ENCODE peak calls at places on chromosomes 7 and 10, in eight cellular contexts. One of them, this sample, is unnamed.

GRCh38 chr10:52664629-52665028 is 108.0 kb downstream of the MBL2 start:
- DNase-seq in fibroblast of the aortic adventitia: no peak
- DNase-seq in fibroblast of lung: no peak
- DNase-seq in right lobe of liver: no peak
- DNase-seq in BJ: no peak
- DNase-seq in thyroid gland: no peak
- DNase-seq in heart right ventricle: no peak
- DNase-seq in stomach: no peak
- DNase-seq in this sample: no peak

GRCh38 chr7:132882714-132883428 is 199.0 kb downstream of the CHCHD3 start:
- DNase-seq in fibroblast of the aortic adventitia: no peak
- DNase-seq in stomach: no peak
- DNase-seq in right lobe of liver: no peak
- DNase-seq in thyroid gland: no peak
- DNase-seq in BJ: no peak
- DNase-seq in fibroblast of lung: no peak
- DNase-seq in heart right ventricle: no peak
- DNase-seq in this sample: no peak

GRCh38 chr7:130982160-130982638 is 248.2 kb upstream of the KLF14 start:
- DNase-seq in heart right ventricle: no peak
- DNase-seq in fibroblast of lung: peak
- DNase-seq in thyroid gland: no peak
- DNase-seq in fibroblast of the aortic adventitia: peak
- DNase-seq in BJ: no peak
- DNase-seq in right lobe of liver: no peak
- DNase-seq in stomach: no peak
- DNase-seq in this sample: no peak

GRCh38 chr7:14698239-14698638 is 204.3 kb downstream of the DGKB start:
- DNase-seq in fibroblast of lung: no peak
- DNase-seq in stomach: no peak
- DNase-seq in thyroid gland: no peak
- DNase-seq in fibroblast of the aortic adventitia: peak
- DNase-seq in right lobe of liver: no peak
- DNase-seq in BJ: no peak
- DNase-seq in heart right ventricle: no peak
- DNase-seq in this sample: no peak

GRCh38 chr10:60430017-60430416 is 40.3 kb upstream of the ANK3 start:
- DNase-seq in thyroid gland: no peak
- DNase-seq in right lobe of liver: no peak
- DNase-seq in heart right ventricle: no peak
- DNase-seq in BJ: peak
- DNase-seq in stomach: no peak
- DNase-seq in fibroblast of the aortic adventitia: peak
- DNase-seq in fibroblast of lung: peak
- DNase-seq in this sample: no peak

GRCh38 chr10:100826983-100827818 is 81.8 kb downstream of the PAX2 start:
- DNase-seq in BJ: no peak
- DNase-seq in thyroid gland: peak
- DNase-seq in stomach: peak
- DNase-seq in heart right ventricle: no peak
- DNase-seq in right lobe of liver: no peak
- DNase-seq in fibroblast of lung: no peak
- DNase-seq in fibroblast of the aortic adventitia: no peak
- DNase-seq in this sample: no peak

GRCh38 chr10:119693262-119693957 is 32.4 kb upstream of the INPP5F start:
- DNase-seq in fibroblast of lung: peak
- DNase-seq in heart right ventricle: no peak
- DNase-seq in thyroid gland: no peak
- DNase-seq in fibroblast of the aortic adventitia: no peak
- DNase-seq in right lobe of liver: no peak
- DNase-seq in BJ: no peak
- DNase-seq in stomach: no peak
- DNase-seq in this sample: no peak

GRCh38 chr7:29265208-29265923 is 70.8 kb downstream of the CHN2 start:
- DNase-seq in fibroblast of the aortic adventitia: peak
- DNase-seq in thyroid gland: no peak
- DNase-seq in fibroblast of lung: peak
- DNase-seq in BJ: no peak
- DNase-seq in heart right ventricle: no peak
- DNase-seq in stomach: no peak
- DNase-seq in right lobe of liver: no peak
- DNase-seq in this sample: no peak

GRCh38 chr7:80210400-80210799 is 75.8 kb downstream of the GNAI1 start:
- DNase-seq in right lobe of liver: no peak
- DNase-seq in heart right ventricle: no peak
- DNase-seq in thyroid gland: no peak
- DNase-seq in fibroblast of the aortic adventitia: no peak
- DNase-seq in fibroblast of lung: no peak
- DNase-seq in BJ: no peak
- DNase-seq in stomach: no peak
- DNase-seq in this sample: no peak

DNA sequence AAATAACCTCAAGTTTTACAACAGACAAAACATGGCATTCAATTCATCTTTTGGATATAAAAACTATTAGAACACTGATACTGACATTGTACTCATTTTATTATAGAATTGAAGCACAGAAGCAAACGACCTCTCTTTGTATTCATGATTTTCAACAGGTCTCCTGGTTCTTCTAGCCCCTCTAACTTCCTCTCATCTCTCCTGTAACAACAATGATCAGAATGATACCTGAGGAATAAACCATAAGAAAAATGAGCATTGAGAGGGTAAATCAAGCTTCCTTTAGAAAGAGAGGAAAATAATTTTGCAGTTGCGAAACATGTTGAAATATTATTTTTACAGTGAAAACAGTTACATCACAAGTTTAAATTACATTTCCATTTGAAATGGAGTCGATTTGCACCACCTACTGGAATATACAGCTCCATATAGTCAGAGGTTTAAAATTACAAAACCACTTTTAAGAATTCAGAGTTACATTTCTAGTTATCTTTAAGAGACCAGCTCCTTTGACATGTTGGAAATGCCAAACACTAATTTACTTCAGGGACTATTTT is 17.5 kb upstream of the TEX36 start:
- DNase-seq in stomach: no peak
- DNase-seq in heart right ventricle: no peak
- DNase-seq in fibroblast of the aortic adventitia: peak
- DNase-seq in fibroblast of lung: no peak
- DNase-seq in BJ: no peak
- DNase-seq in right lobe of liver: no peak
- DNase-seq in thyroid gland: no peak
- DNase-seq in this sample: no peak
- TF ChIP-seq CTCF in stomach: no peak
- TF ChIP-seq CTCF in heart right ventricle: no peak
- TF ChIP-seq CTCF in fibroblast of the aortic adventitia: peak
- TF ChIP-seq CTCF in fibroblast of lung: no peak
- TF ChIP-seq CTCF in BJ: peak
- TF ChIP-seq CTCF in right lobe of liver: no peak
- TF ChIP-seq CTCF in thyroid gland: no peak
- TF ChIP-seq CTCF in this sample: no peak

GRCh38 chr10:29646960-29647431 is 12.2 kb upstream of the SVIL start:
- DNase-seq in stomach: no peak
- DNase-seq in thyroid gland: no peak
- DNase-seq in heart right ventricle: no peak
- DNase-seq in fibroblast of the aortic adventitia: peak
- DNase-seq in BJ: no peak
- DNase-seq in right lobe of liver: no peak
- DNase-seq in fibroblast of lung: peak
- DNase-seq in this sample: no peak

GRCh38 chr10:29646238-29646902 is 11.6 kb upstream of the SVIL start:
- DNase-seq in BJ: no peak
- DNase-seq in right lobe of liver: no peak
- DNase-seq in stomach: no peak
- DNase-seq in fibroblast of lung: peak
- DNase-seq in heart right ventricle: no peak
- DNase-seq in thyroid gland: no peak
- DNase-seq in fibroblast of the aortic adventitia: peak
- DNase-seq in this sample: peak

GRCh38 chr10:29643785-29644501 is 9.2 kb upstream of the SVIL start:
- DNase-seq in fibroblast of lung: peak
- DNase-seq in thyroid gland: no peak
- DNase-seq in heart right ventricle: peak
- DNase-seq in fibroblast of the aortic adventitia: peak
- DNase-seq in stomach: no peak
- DNase-seq in BJ: no peak
- DNase-seq in right lobe of liver: no peak
- DNase-seq in this sample: peak

GRCh38 chr10:29647483-29647882 is 12.7 kb upstream of the SVIL start:
- DNase-seq in right lobe of liver: no peak
- DNase-seq in stomach: no peak
- DNase-seq in thyroid gland: no peak
- DNase-seq in fibroblast of the aortic adventitia: no peak
- DNase-seq in BJ: no peak
- DNase-seq in heart right ventricle: no peak
- DNase-seq in fibroblast of lung: no peak
- DNase-seq in this sample: no peak

GRCh38 chr10:29642996-29643395 is 8.2 kb upstream of the SVIL start:
- DNase-seq in BJ: no peak
- DNase-seq in thyroid gland: no peak
- DNase-seq in right lobe of liver: no peak
- DNase-seq in heart right ventricle: no peak
- DNase-seq in stomach: no peak
- DNase-seq in fibroblast of lung: peak
- DNase-seq in fibroblast of the aortic adventitia: peak
- DNase-seq in this sample: peak
- H3K4me3 ChIP-seq in BJ: no peak
- H3K4me3 ChIP-seq in thyroid gland: no peak
- H3K4me3 ChIP-seq in right lobe of liver: no peak
- H3K4me3 ChIP-seq in heart right ventricle: no peak
- H3K4me3 ChIP-seq in stomach: no peak
- H3K4me3 ChIP-seq in fibroblast of lung: no peak
- H3K4me3 ChIP-seq in fibroblast of the aortic adventitia: no peak
- H3K4me3 ChIP-seq in this sample: peak

GRCh38 chr7:44045226-44046014 is 918 bp downstream of the DBNL start:
- DNase-seq in thyroid gland: no peak
- DNase-seq in fibroblast of lung: no peak
- DNase-seq in fibroblast of the aortic adventitia: no peak
- DNase-seq in BJ: no peak
- DNase-seq in heart right ventricle: no peak
- DNase-seq in right lobe of liver: no peak
- DNase-seq in stomach: no peak
- DNase-seq in this sample: no peak

GRCh38 chr7:44046321-44047061 is 2.0 kb downstream of the DBNL start:
- DNase-seq in right lobe of liver: no peak
- DNase-seq in BJ: no peak
- DNase-seq in thyroid gland: no peak
- DNase-seq in fibroblast of lung: no peak
- DNase-seq in heart right ventricle: no peak
- DNase-seq in stomach: no peak
- DNase-seq in fibroblast of the aortic adventitia: no peak
- DNase-seq in this sample: no peak

GRCh38 chr7:44043902-44044301 is 600 bp upstream of the DBNL start:
- DNase-seq in BJ: no peak
- DNase-seq in fibroblast of the aortic adventitia: no peak
- DNase-seq in thyroid gland: no peak
- DNase-seq in stomach: no peak
- DNase-seq in fibroblast of lung: no peak
- DNase-seq in heart right ventricle: no peak
- DNase-seq in right lobe of liver: no peak
- DNase-seq in this sample: no peak

GRCh38 chr7:44042221-44042620 is 2.3 kb upstream of the DBNL start:
- DNase-seq in right lobe of liver: no peak
- DNase-seq in heart right ventricle: no peak
- DNase-seq in fibroblast of the aortic adventitia: no peak
- DNase-seq in thyroid gland: no peak
- DNase-seq in fibroblast of lung: no peak
- DNase-seq in stomach: no peak
- DNase-seq in BJ: no peak
- DNase-seq in this sample: no peak

GRCh38 chr7:44044315-44045225 is at the start of gene DBNL:
- DNase-seq in stomach: peak
- DNase-seq in fibroblast of the aortic adventitia: peak
- DNase-seq in BJ: peak
- DNase-seq in heart right ventricle: peak
- DNase-seq in thyroid gland: peak
- DNase-seq in right lobe of liver: peak
- DNase-seq in fibroblast of lung: peak
- DNase-seq in this sample: peak
- TF ChIP-seq CTCF in stomach: no peak
- TF ChIP-seq CTCF in fibroblast of the aortic adventitia: no peak
- TF ChIP-seq CTCF in BJ: no peak
- TF ChIP-seq CTCF in heart right ventricle: no peak
- TF ChIP-seq CTCF in thyroid gland: no peak
- TF ChIP-seq CTCF in right lobe of liver: no peak
- TF ChIP-seq CTCF in fibroblast of lung: no peak
- TF ChIP-seq CTCF in this sample: no peak

GRCh38 chr7:16465469-16466086 is at the start of gene SOSTDC1:
- DNase-seq in right lobe of liver: no peak
- DNase-seq in fibroblast of lung: peak
- DNase-seq in stomach: no peak
- DNase-seq in fibroblast of the aortic adventitia: peak
- DNase-seq in thyroid gland: no peak
- DNase-seq in heart right ventricle: no peak
- DNase-seq in BJ: no peak
- DNase-seq in this sample: no peak
- H3K4me3 ChIP-seq in right lobe of liver: no peak
- H3K4me3 ChIP-seq in fibroblast of lung: no peak
- H3K4me3 ChIP-seq in stomach: peak
- H3K4me3 ChIP-seq in fibroblast of the aortic adventitia: peak
- H3K4me3 ChIP-seq in thyroid gland: no peak
- H3K4me3 ChIP-seq in heart right ventricle: no peak
- H3K4me3 ChIP-seq in BJ: no peak
- H3K4me3 ChIP-seq in this sample: no peak

DNA sequence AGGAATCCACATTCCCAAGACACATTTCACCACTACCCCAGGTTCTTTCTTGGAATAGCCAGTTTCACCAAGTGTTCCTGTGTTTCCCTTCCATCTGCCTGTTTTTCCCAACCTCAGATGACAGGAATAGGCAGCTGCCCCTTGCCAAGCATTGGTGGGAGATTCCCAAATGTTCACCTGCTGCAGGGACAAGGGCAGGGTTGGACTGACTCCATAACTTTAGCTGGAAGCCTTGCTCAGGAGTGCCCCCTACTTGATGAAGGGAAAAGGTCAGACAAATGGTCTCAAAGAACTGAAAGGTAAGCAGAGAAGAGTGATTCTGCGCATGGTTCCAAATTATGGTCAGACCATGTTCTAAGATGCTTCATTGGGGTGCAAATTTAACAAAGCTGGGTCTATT is 45.1 kb upstream of the LYZL1 start:
- DNase-seq in right lobe of liver: no peak
- DNase-seq in heart right ventricle: no peak
- DNase-seq in BJ: no peak
- DNase-seq in stomach: no peak
- DNase-seq in fibroblast of the aortic adventitia: no peak
- DNase-seq in thyroid gland: peak
- DNase-seq in fibroblast of lung: no peak
- DNase-seq in this sample: no peak
- TF ChIP-seq CTCF in right lobe of liver: no peak
- TF ChIP-seq CTCF in heart right ventricle: no peak
- TF ChIP-seq CTCF in BJ: peak
- TF ChIP-seq CTCF in stomach: no peak
- TF ChIP-seq CTCF in fibroblast of the aortic adventitia: peak
- TF ChIP-seq CTCF in thyroid gland: no peak
- TF ChIP-seq CTCF in fibroblast of lung: peak
- TF ChIP-seq CTCF in this sample: no peak

GRCh38 chr10:79910836-79911235 is 38.1 kb downstream of the SFTPD start:
- DNase-seq in BJ: no peak
- DNase-seq in right lobe of liver: no peak
- DNase-seq in fibroblast of the aortic adventitia: no peak
- DNase-seq in heart right ventricle: no peak
- DNase-seq in fibroblast of lung: no peak
- DNase-seq in thyroid gland: no peak
- DNase-seq in stomach: no peak
- DNase-seq in this sample: no peak
- H3K4me3 ChIP-seq in BJ: no peak
- H3K4me3 ChIP-seq in right lobe of liver: peak
- H3K4me3 ChIP-seq in fibroblast of the aortic adventitia: no peak
- H3K4me3 ChIP-seq in heart right ventricle: peak
- H3K4me3 ChIP-seq in fibroblast of lung: no peak
- H3K4me3 ChIP-seq in thyroid gland: no peak
- H3K4me3 ChIP-seq in stomach: no peak
- H3K4me3 ChIP-seq in this sample: no peak

This sample was measured in gastrocnemius medialis.